ENCODE peak calls at places on chromosomes 6 and 20, in four cellular contexts. B is fibroblast of pulmonary artery, C is AG08396, U is RWPE1. G is an unnamed sample.

GRCh38 chr20:51153867-51154707 is 131.2 kb upstream of the KCNG1 start:
- DNase-seq in U (no peak), B (no peak), C (no peak), G (no peak)

GRCh38 chr6:35967059-35967769 is 46.3 kb upstream of the SRPK1 start:
- DNase-seq in C (no peak), U (no peak), B (no peak), G (no peak)

GRCh38 chr6:151722342-151722741 is 85.1 kb upstream of the ESR1 start:
- DNase-seq in B (no peak), C (no peak), U (no peak), G (no peak)

GRCh38 chr6:133854633-133855598 is 34.0 kb upstream of the TCF21 start:
- DNase-seq in U (no peak), C (no peak), B (no peak), G (peak; percentile 34)

GRCh38 chr6:66179363-66179762 is 472.3 kb upstream of the EYS start:
- DNase-seq in C (no peak), U (no peak), B (no peak), G (no peak)

GRCh38 chr6:154951400-154952200 is 43.5 kb upstream of the TIAM2 start:
- DNase-seq in C (no peak), B (no peak), U (peak; percentile 45), G (peak; percentile 60)

GRCh38 chr6:43963877-43964658 is 163.2 kb downstream of the MRPL14 start:
- DNase-seq in C (no peak), B (no peak), U (no peak), G (no peak)

GRCh38 chr6:148501178-148501590 is 158.5 kb downstream of the SASH1 start:
- DNase-seq in C (peak; percentile 71), U (peak; percentile 83), B (peak; percentile 95), G (peak; percentile 87)

GRCh38 chr6:91490672-91491071 is 903.8 kb upstream of the MAP3K7 start:
- DNase-seq in U (no peak), B (no peak), C (no peak), G (peak; percentile 61)

GRCh38 chr20:24048014-24048611 is 59.5 kb upstream of the GGTLC1 start:
- DNase-seq in U (no peak), B (no peak), C (no peak), G (no peak)

GRCh38 chr20:48605364-48606116 is 222.3 kb downstream of the PREX1 start:
- DNase-seq in C (no peak), U (no peak), B (no peak), G (no peak)

GRCh38 chr20:19026121-19026878 is 186.1 kb upstream of the SLC24A3 start:
- DNase-seq in B (no peak), U (no peak), C (no peak), G (no peak)

GRCh38 chr6:157593596-157593995 is 212.6 kb downstream of the ZDHHC14 start:
- DNase-seq in B (no peak), C (no peak), U (no peak), G (no peak)

GRCh38 chr6:83514877-83515466 is 2.6 kb downstream of the PRSS35 start:
- DNase-seq in B (peak; percentile 84), C (peak; percentile 38), U (peak; percentile 38), G (peak; percentile 79)

GRCh38 chr6:45663181-45664180 is 285.7 kb upstream of the SUPT3H start:
- DNase-seq in C (peak; percentile 65), U (no peak), B (peak; percentile 33), G (no peak)

GRCh38 chr6:150899231-150899630 is 33.7 kb downstream of the MTHFD1L start:
- DNase-seq in C (no peak), U (no peak), B (no peak), G (no peak)

GRCh38 chr20:5933802-5934436 is 16.4 kb downstream of the TRMT6 start:
- DNase-seq in C (no peak), B (peak; percentile 36), U (peak; percentile 36), G (peak; percentile 21)

GRCh38 chr6:89930789-89931188 is 36.5 kb downstream of the GJA10 start:
- DNase-seq in U (no peak), B (no peak), C (no peak), G (no peak)

GRCh38 chr6:89360415-89360999 is 8.0 kb upstream of the UBE2J1 start:
- DNase-seq in U (no peak), C (no peak), B (no peak), G (peak; percentile 84)

GRCh38 chr20:3000852-3001523 is 42.4 kb upstream of the GNRH2 start:
- DNase-seq in U (peak; percentile 57), C (no peak), B (peak; percentile 77), G (peak; percentile 78)

GRCh38 chr6:112804638-112805330 is 457.7 kb downstream of the RFPL4B start:
- DNase-seq in C (no peak), B (no peak), U (no peak), G (no peak)

GRCh38 chr6:109669811-109670210 is 21.2 kb downstream of the AK9 start:
- DNase-seq in B (no peak), C (no peak), U (no peak), G (no peak)